ENCODE peak calls at places on chromosomes 11 and 22, in eight cellular contexts. D, K, C, S, G, U, A and P are unnamed samples.

GRCh38 chr22:38949889-38950405 is 7.5 kb upstream of the APOBEC3A start:
- DNase-seq in D (no peak), K (no peak), C (no peak), S (peak; percentile 52), G (no peak), U (no peak), A (no peak), P (no peak)

GRCh38 chr11:110679323-110679980 is 32.8 kb downstream of the ARHGAP20 start:
- DNase-seq in D (no peak), K (no peak), C (no peak), S (no peak), G (no peak), U (no peak), A (no peak), P (no peak)

GRCh38 chr11:129394709-129395108 is 19.1 kb downstream of the BARX2 start:
- DNase-seq in D (no peak), K (no peak), C (no peak), S (no peak), G (no peak), U (no peak), A (no peak), P (no peak)

GRCh38 chr22:30206964-30207363 is 39.6 kb downstream of the LIF start:
- DNase-seq in D (peak; percentile 35), K (peak; percentile 90), C (no peak), S (peak; percentile 82), G (no peak), U (no peak), A (peak; percentile 78), P (peak; percentile 67)

GRCh38 chr22:46738961-46739870 is 1.2 kb upstream of the CERK start:
- DNase-seq in D (peak; percentile 73), K (no peak), C (no peak), S (no peak), G (peak; percentile 86), U (no peak), A (peak; percentile 81), P (no peak)

GRCh38 chr11:67266424-67267187 is at the start of gene GRK2:
- DNase-seq in D (peak; percentile 52), K (no peak), C (peak; percentile 93), S (peak; percentile 76), G (no peak), U (no peak), A (no peak), P (no peak)

GRCh38 chr22:47213571-47214230 is 451.3 kb downstream of the TBC1D22A start:
- DNase-seq in D (peak; percentile 28), K (peak; percentile 59), C (peak; percentile 82), S (peak; percentile 33), G (peak; percentile 28), U (no peak), A (peak; percentile 12), P (no peak)

GRCh38 chr11:113151502-113151901 is 162.9 kb upstream of the TTC12 start:
- DNase-seq in D (no peak), K (no peak), C (no peak), S (no peak), G (no peak), U (no peak), A (no peak), P (no peak)

GRCh38 chr11:64092119-64092760 is 56.5 kb downstream of the FLRT1 start:
- DNase-seq in D (no peak), K (no peak), C (no peak), S (no peak), G (no peak), U (no peak), A (no peak), P (no peak)

DNA sequence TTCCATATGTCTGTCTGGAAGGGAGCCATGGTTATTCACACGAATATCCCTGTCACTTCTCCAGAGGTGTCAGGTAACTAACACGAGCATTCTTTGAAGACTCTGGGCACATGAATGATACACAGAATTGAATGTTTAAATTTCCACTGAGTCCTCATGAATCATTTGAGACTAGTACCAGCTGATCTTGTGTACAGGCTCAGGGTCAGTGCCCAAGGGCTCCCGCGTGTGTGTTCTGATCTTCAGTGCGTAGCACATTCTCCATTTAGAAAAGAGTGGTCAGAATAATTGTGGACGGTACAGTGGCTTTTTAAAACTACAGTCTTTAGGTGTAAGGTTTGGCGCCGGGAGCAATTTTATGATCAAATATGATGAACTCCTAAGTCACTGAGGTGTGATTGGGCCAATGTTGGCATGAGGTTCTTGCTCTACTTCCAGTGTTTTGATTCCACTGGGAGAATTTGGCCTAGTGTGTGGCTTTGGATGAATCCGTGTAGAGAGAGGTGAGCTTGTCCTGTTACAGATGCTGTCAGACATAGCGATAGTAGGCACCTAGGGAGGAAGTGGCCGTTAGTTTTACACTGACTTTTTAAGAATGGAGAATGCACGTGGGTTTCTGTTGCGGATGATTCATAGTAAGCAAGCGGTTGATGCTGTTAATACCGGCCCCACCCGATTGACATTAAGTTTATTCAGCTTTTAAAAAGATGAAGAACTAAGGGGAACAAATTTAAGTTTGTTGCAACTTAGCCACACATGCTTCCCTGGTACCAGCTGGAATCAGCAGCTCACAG is 22.2 kb downstream of the NUP50 start:
- DNase-seq in D (no peak), K (peak; percentile 29), C (peak; percentile 29), S (no peak), G (no peak), U (no peak), A (no peak), P (no peak)
- TF ChIP-seq POLR2A in D (no peak), K (no peak), C (no peak), S (no peak), G (no peak), U (no peak), A (no peak), P (no peak)

GRCh38 chr11:101862410-101863233 is 52.2 kb upstream of the CEP126 start:
- DNase-seq in D (no peak), K (no peak), C (no peak), S (no peak), G (peak; percentile 7), U (no peak), A (peak; percentile 67), P (no peak)
- H3K27me3 ChIP-seq in D (no peaks in the 10 kb centered on the region), K (no peaks in the 10 kb centered on the region), C (no peaks in the 10 kb centered on the region), S (no peaks in the 10 kb centered on the region), G (no peaks in the 10 kb centered on the region), U (no peaks in the 10 kb centered on the region), A (no peaks in the 10 kb centered on the region), P (no peaks in the 10 kb centered on the region)

GRCh38 chr11:35943761-35944502 is at the start of gene LDLRAD3:
- DNase-seq in D (peak; percentile 70), K (peak; percentile 89), C (peak; percentile 90), S (peak; percentile 91), G (peak; percentile 69), U (no peak), A (peak; percentile 37), P (peak; percentile 76)
- TF ChIP-seq POLR2AphosphoS5 in D (peak; percentile 40), K (no peak), C (no peak), S (no peak), G (no peak), U (no peak), A (peak; percentile 68), P (peak; percentile 17)

GRCh38 chr11:59616396-59616982 is 915 bp upstream of the OSBP start:
- DNase-seq in D (no peak), K (peak; percentile 99), C (peak; percentile 98), S (no peak), G (no peak), U (no peak), A (no peak), P (no peak)

GRCh38 chr11:59615132-59615636 is 390 bp downstream of the OSBP start:
- DNase-seq in D (peak; percentile 72), K (peak; percentile 89), C (peak; percentile 92), S (peak; percentile 77), G (peak; percentile 77), U (no peak), A (peak; percentile 24), P (peak; percentile 62)

GRCh38 chr11:59614277-59615131 is 1.1 kb downstream of the OSBP start:
- DNase-seq in D (no peak), K (no peak), C (no peak), S (no peak), G (no peak), U (no peak), A (no peak), P (no peak)

GRCh38 chr11:59617876-59618275 is 2.3 kb upstream of the OSBP start:
- DNase-seq in D (no peak), K (no peak), C (no peak), S (no peak), G (no peak), U (no peak), A (no peak), P (no peak)

DNA sequence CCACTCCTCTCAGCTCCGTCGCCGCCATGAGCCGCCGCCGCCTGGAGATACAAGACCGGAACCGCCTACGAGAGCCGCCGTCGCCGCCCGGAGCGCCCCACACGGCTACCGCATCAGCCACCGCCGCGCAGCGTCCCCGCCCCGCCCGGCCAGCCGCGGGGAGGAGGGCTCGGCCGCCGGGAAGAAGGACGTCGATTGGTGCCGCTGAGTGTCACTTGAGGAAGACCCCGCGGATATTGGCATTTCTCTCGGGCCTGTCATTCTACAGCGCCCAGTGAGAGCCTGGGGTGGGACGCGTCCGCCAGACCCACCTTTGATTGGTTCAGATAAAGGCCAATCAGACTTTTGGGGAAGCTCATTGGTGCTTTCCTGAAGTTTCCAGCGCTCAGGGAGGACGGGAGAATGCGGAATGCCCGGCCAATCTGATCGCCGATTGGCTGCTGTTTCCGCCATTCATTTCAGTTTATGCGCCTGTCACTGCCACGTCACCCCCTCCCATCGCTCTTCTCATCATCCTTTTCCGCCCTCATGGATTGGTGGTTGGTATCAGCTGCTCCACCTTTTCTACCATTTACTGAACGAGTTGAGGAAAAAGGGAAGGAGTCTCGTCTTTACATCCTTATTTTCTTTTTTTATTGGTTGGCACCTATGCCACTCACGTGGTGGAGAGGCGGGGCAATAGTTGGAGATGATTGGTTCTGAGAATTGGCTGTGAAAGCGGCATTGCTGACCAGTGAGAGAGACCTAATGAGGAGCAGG is at the start of gene OSBP:
- DNase-seq in D (peak; percentile 99), K (peak; percentile 99), C (peak; percentile 99), S (peak; percentile 100), G (peak; percentile 99), U (peak; percentile 100), A (peak; percentile 100), P (peak; percentile 99)
- TF ChIP-seq POLR2A in D (no peak), K (peak; percentile 83), C (peak; percentile 30), S (peak; percentile 61), G (peak; percentile 85), U (peak; percentile 89), A (no peak), P (peak; percentile 33)

DNA sequence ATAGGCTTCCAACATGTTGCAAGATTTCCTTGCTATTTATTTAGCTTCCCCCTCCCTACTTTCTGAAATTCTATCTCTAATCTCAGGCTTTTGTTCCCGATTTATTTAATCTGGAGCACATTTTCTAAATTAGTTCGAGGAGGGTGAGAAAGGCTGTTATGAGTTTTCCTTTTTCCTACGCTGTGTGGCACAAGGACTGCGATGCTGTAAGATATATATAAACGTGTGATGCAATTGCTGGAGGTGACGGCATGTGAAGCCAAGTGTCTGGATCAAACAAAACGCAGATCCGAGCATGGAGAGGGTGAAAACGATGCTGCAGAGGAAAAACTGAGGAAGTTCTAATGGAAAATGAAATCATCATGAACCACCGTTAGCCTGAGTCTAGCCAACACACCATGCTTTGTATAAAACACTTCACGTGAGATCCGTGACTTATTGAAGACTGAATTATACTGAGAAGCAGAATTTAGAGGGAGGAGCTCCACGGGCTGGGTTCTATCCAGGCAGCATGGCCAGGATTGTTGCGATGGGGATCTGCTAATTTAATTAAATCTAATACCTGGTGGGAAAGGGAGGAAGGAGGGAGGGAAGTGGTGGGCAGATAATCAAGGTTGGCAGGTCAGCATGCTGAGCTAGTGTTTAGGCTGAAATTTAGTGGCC is 4.5 kb downstream of the PKNOX2 start:
- DNase-seq in D (no peak), K (no peak), C (peak; percentile 20), S (no peak), G (no peak), U (no peak), A (no peak), P (no peak)
- H3K27me3 ChIP-seq in D (peaks cover 29% of the 10 kb centered on the region), K (peaks cover 16% of the 10 kb centered on the region), C (peaks cover 26% of the 10 kb centered on the region), S (no peaks in the 10 kb centered on the region), G (peaks cover 51% of the 10 kb centered on the region), U (peaks cover 15% of the 10 kb centered on the region), A (no peaks in the 10 kb centered on the region), P (peaks cover 23% of the 10 kb centered on the region)

GRCh38 chr11:121625784-121626506 is 173.2 kb upstream of the SORL1-AS1 start:
- DNase-seq in D (no peak), K (no peak), C (no peak), S (no peak), G (no peak), U (no peak), A (no peak), P (no peak)
- TF ChIP-seq POLR2AphosphoS5 in D (peak; percentile 20), K (no peak), C (no peak), S (peak; percentile 18), G (no peak), U (no peak), A (no peak), P (no peak)